ENCODE peak calls at places on chromosomes 7 and 10, in nine cellular contexts. O is AG08396; E is A549; W is lower lobe of right lung; G is NCI-H1092; H is sigmoid colon; U is activated CD4-positive, alpha-beta T cell treated with anti-CD3 and anti-CD28 coated beads, Interleukin-2, amount 10 ng/mL, durations not matched to agents 7 days and 5 days; F is SJSA1; B is activated gamma-delta T cell. Y is an unnamed sample.

GRCh38 chr7:77368974-77369373 is 47.2 kb downstream of the GSAP start:
- DNase-seq in O (no peak), U (no peak), G (no peak), B (no peak), H (no peak), F (no peak), E (peak), W (no peak), Y (no peak)

GRCh38 chr7:116977172-116977571 is 23.9 kb downstream of the ST7 start:
- DNase-seq in G (no peak), W (no peak), U (no peak), F (peak), E (no peak), H (no peak), O (peak), B (no peak), Y (no peak)

GRCh38 chr10:48623607-48624132 is 18.8 kb upstream of the ARHGAP22 start:
- DNase-seq in U (no peak), E (no peak), W (no peak), G (no peak), H (no peak), F (no peak), O (peak), B (no peak), Y (no peak)

GRCh38 chr7:142807855-142808460 is 37.2 kb downstream of the PRSS2 start:
- DNase-seq in G (no peak), O (no peak), W (no peak), U (peak), H (no peak), B (no peak), E (no peak), F (no peak), Y (no peak)

GRCh38 chr7:2032030-2032875 is 200.5 kb downstream of the MAD1L1 start:
- DNase-seq in H (peak), O (no peak), E (no peak), B (no peak), W (peak), F (no peak), U (no peak), G (peak), Y (no peak)

GRCh38 chr10:93874309-93875031 is 19.3 kb upstream of the SLC35G1 start:
- DNase-seq in B (no peak), O (no peak), G (peak), U (no peak), H (no peak), E (no peak), F (peak), W (no peak), Y (no peak)

GRCh38 chr10:45265995-45266394 is 49.4 kb downstream of the OR13A1 start:
- DNase-seq in W (no peak), F (no peak), U (no peak), O (no peak), E (no peak), H (no peak), B (no peak), G (no peak), Y (no peak)

GRCh38 chr7:44064791-44065430 is 456 bp downstream of the PGAM2 start:
- DNase-seq in H (peak), E (no peak), G (no peak), W (peak), F (no peak), B (no peak), U (no peak), O (no peak), Y (no peak)

GRCh38 chr7:24587853-24588252 is 14.6 kb downstream of the PALS2 start:
- DNase-seq in O (no peak), W (no peak), G (peak), B (no peak), U (peak), E (peak), H (no peak), F (no peak), Y (no peak)

GRCh38 chr10:102119417-102120141 is 589 bp downstream of the LDB1 start:
- DNase-seq in F (peak), H (peak), O (peak), U (peak), G (peak), E (peak), B (no peak), W (peak), Y (peak)

GRCh38 chr10:8312079-8312478 is 257.6 kb downstream of the GATA3 start:
- DNase-seq in E (no peak), B (no peak), U (no peak), H (no peak), F (no peak), O (no peak), G (no peak), W (no peak), Y (no peak)

GRCh38 chr7:46363688-46364087 is 442.6 kb upstream of the IGFBP3 start:
- DNase-seq in G (peak), U (no peak), E (no peak), O (no peak), W (no peak), H (no peak), F (no peak), B (no peak), Y (no peak)

GRCh38 chr7:128904381-128905197 is 5.9 kb downstream of the KCP start:
- DNase-seq in B (no peak), U (peak), E (peak), W (no peak), F (peak), G (peak), H (peak), O (peak), Y (peak)

GRCh38 chr10:69335063-69335587 is 56.8 kb downstream of the HK1 start:
- DNase-seq in W (peak), O (no peak), U (no peak), H (peak), B (no peak), F (no peak), E (no peak), G (no peak), Y (no peak)

GRCh38 chr10:121928528-121928884 is 675 bp upstream of the ATE1 start:
- DNase-seq in H (no peak), O (no peak), G (peak), U (peak), F (no peak), W (no peak), B (no peak), E (peak), Y (no peak)

GRCh38 chr10:131890276-131891195 is 10.3 kb upstream of the PPP2R2D start:
- DNase-seq in O (no peak), B (no peak), E (no peak), H (no peak), G (no peak), W (no peak), U (no peak), F (no peak), Y (no peak)

GRCh38 chr7:142508251-142508650 is 241.0 kb upstream of the PRSS1 start:
- DNase-seq in B (no peak), U (no peak), F (no peak), O (no peak), H (no peak), G (no peak), E (no peak), W (no peak), Y (no peak)

GRCh38 chr7:51611937-51612336 is 295.3 kb upstream of the COBL start:
- DNase-seq in G (no peak), H (no peak), E (no peak), B (no peak), U (no peak), F (no peak), W (no peak), O (no peak), Y (no peak)

GRCh38 chr10:3046941-3047621 is 20.3 kb upstream of the PFKP start:
- DNase-seq in G (no peak), H (no peak), W (no peak), F (peak), B (no peak), E (no peak), O (no peak), U (no peak), Y (no peak)

GRCh38 chr7:7100432-7100849 is 81.9 kb upstream of the C1GALT1 start:
- DNase-seq in E (no peak), W (no peak), O (no peak), B (no peak), F (no peak), U (no peak), H (no peak), G (no peak), Y (no peak)

GRCh38 chr10:77578583-77579227 is 58.9 kb downstream of the KCNMA1 start:
- DNase-seq in B (no peak), H (peak), F (peak), O (no peak), G (no peak), U (no peak), E (peak), W (no peak), Y (no peak)

GRCh38 chr10:71632896-71633600 is 86.5 kb downstream of the C10orf105 start:
- DNase-seq in B (no peak), E (no peak), H (no peak), W (no peak), G (no peak), O (no peak), F (no peak), U (no peak), Y (no peak)

GRCh38 chr7:73518470-73518869 is 3.6 kb downstream of the BAZ1B start:
- DNase-seq in F (no peak), B (no peak), O (no peak), H (no peak), W (peak), U (no peak), G (no peak), E (no peak), Y (no peak)

GRCh38 chr10:110192552-110192951 is 14.9 kb upstream of the MXI1 start:
- DNase-seq in H (no peak), W (no peak), G (no peak), B (no peak), O (no peak), F (no peak), U (no peak), E (no peak), Y (no peak)

GRCh38 chr10:100510533-100511308 is 8.9 kb downstream of the SEC31B start:
- DNase-seq in F (no peak), O (no peak), E (no peak), U (peak), H (no peak), B (no peak), G (no peak), W (no peak), Y (no peak)

GRCh38 chr7:2719007-2719406 is 31.0 kb downstream of the AMZ1 start:
- DNase-seq in G (peak), H (no peak), W (no peak), B (no peak), O (peak), F (no peak), E (peak), U (peak), Y (no peak)

GRCh38 chr7:651032-651728 is 75.3 kb upstream of the DNAAF5 start:
- DNase-seq in E (no peak), G (no peak), U (no peak), B (no peak), W (peak), O (no peak), F (no peak), H (no peak), Y (no peak)

Y was measured in NCI-H446.